ENCODE peak calls at places on chromosomes 1 and 21, in seven cellular contexts. N, S, C, P, K, U and E are unnamed samples.

GRCh38 chr1:101310484-101310883 is 73.7 kb downstream of the S1PR1 start:
- DNase-seq in N (no peak), S (no peak), C (no peak), P (peak; percentile 52), K (no peak), U (no peak), E (no peak)

GRCh38 chr1:117754061-117754969 is 148.5 kb downstream of the TENT5C start:
- DNase-seq in N (peak; percentile 56), S (peak; percentile 12), C (peak; percentile 16), P (peak; percentile 53), K (no peak), U (peak; percentile 19), E (peak; percentile 69)

GRCh38 chr1:229557913-229558414 is 543 bp downstream of the ABCB10 start:
- DNase-seq in N (peak; percentile 69), S (peak; percentile 2), C (peak; percentile 66), P (peak; percentile 50), K (no peak), U (no peak), E (no peak)

GRCh38 chr21:42594616-42595280 is 58.7 kb upstream of the PDE9A start:
- DNase-seq in N (no peak), S (no peak), C (no peak), P (no peak), K (no peak), U (no peak), E (no peak)

GRCh38 chr1:206905295-206906164 is 8.3 kb downstream of the IL24 start:
- DNase-seq in N (no peak), S (no peak), C (no peak), P (no peak), K (no peak), U (no peak), E (no peak)

GRCh38 chr1:54331843-54332688 is 74.1 kb downstream of the SSBP3 start:
- DNase-seq in N (no peak), S (no peak), C (no peak), P (no peak), K (no peak), U (no peak), E (no peak)

GRCh38 chr1:209387969-209388329 is 195.6 kb upstream of the CAMK1G start:
- DNase-seq in N (no peak), S (no peak), C (no peak), P (no peak), K (no peak), U (no peak), E (no peak)

GRCh38 chr1:208951908-208952307 is 631.6 kb upstream of the CAMK1G start:
- DNase-seq in N (no peak), S (no peak), C (no peak), P (peak; percentile 91), K (no peak), U (no peak), E (no peak)

GRCh38 chr1:207798847-207799246 is 47.0 kb downstream of the CD46 start:
- DNase-seq in N (no peak), S (no peak), C (no peak), P (no peak), K (no peak), U (no peak), E (no peak)

GRCh38 chr1:44693159-44693558 is 18.6 kb downstream of the ARMH1 start:
- DNase-seq in N (no peak), S (no peak), C (no peak), P (no peak), K (no peak), U (no peak), E (no peak)

GRCh38 chr1:203378529-203379271 is 27.8 kb upstream of the FMOD start:
- DNase-seq in N (no peak), S (no peak), C (no peak), P (no peak), K (no peak), U (no peak), E (no peak)

GRCh38 chr1:24805534-24806301 is 60.5 kb downstream of the CLIC4 start:
- DNase-seq in N (no peak), S (no peak), C (no peak), P (no peak), K (no peak), U (no peak), E (no peak)

GRCh38 chr1:33338495-33339211 is 17.8 kb upstream of the A3GALT2 start:
- DNase-seq in N (no peak), S (no peak), C (no peak), P (no peak), K (no peak), U (no peak), E (peak; percentile 83)

GRCh38 chr1:119544165-119544762 is 37.3 kb downstream of the HSD3B1 start:
- DNase-seq in N (no peak), S (no peak), C (no peak), P (no peak), K (no peak), U (no peak), E (no peak)

GRCh38 chr1:168092566-168093355 is 44.0 kb downstream of the GPR161 start:
- DNase-seq in N (no peak), S (no peak), C (no peak), P (peak; percentile 7), K (no peak), U (no peak), E (no peak)

GRCh38 chr1:52139817-52140540 is 1.9 kb upstream of the ZFYVE9 start:
- DNase-seq in N (no peak), S (peak; percentile 2), C (no peak), P (no peak), K (peak; percentile 30), U (peak; percentile 3), E (no peak)

GRCh38 chr1:75023005-75023404 is 111.2 kb upstream of the LHX8 start:
- DNase-seq in N (no peak), S (no peak), C (no peak), P (no peak), K (no peak), U (no peak), E (no peak)

GRCh38 chr1:54212872-54213271 is 12.9 kb downstream of the MRPL37 start:
- DNase-seq in N (no peak), S (no peak), C (no peak), P (no peak), K (no peak), U (no peak), E (no peak)

GRCh38 chr21:40757366-40757765 is 89.6 kb downstream of the DSCAM start:
- DNase-seq in N (no peak), S (no peak), C (no peak), P (no peak), K (no peak), U (no peak), E (no peak)

GRCh38 chr1:82628887-82629286 is 828.2 kb downstream of the ADGRL2 start:
- DNase-seq in N (peak; percentile 3), S (no peak), C (no peak), P (no peak), K (no peak), U (no peak), E (no peak)

GRCh38 chr1:235553063-235553675 is 48.9 kb upstream of the B3GALNT2 start:
- DNase-seq in N (no peak), S (no peak), C (no peak), P (no peak), K (no peak), U (no peak), E (no peak)

GRCh38 chr1:110850145-110850544 is 22.8 kb upstream of the CD53 start:
- DNase-seq in N (no peak), S (no peak), C (no peak), P (no peak), K (no peak), U (no peak), E (no peak)

GRCh38 chr1:94514095-94514727 is 27.3 kb downstream of the F3 start:
- DNase-seq in N (peak; percentile 25), S (no peak), C (no peak), P (no peak), K (no peak), U (no peak), E (peak; percentile 36)

GRCh38 chr1:33268927-33269610 is 12.8 kb downstream of the ZNF362 start:
- DNase-seq in N (no peak), S (no peak), C (no peak), P (no peak), K (no peak), U (no peak), E (no peak)

GRCh38 chr1:158022554-158023278 is 29.3 kb downstream of the KIRREL1 start:
- DNase-seq in N (no peak), S (no peak), C (no peak), P (no peak), K (no peak), U (no peak), E (no peak)

GRCh38 chr1:227736814-227737432 is 1.7 kb downstream of the SNAP47 start:
- DNase-seq in N (no peak), S (no peak), C (no peak), P (no peak), K (no peak), U (no peak), E (no peak)

GRCh38 chr1:70487910-70488665 is 77.0 kb downstream of the CTH start:
- DNase-seq in N (peak; percentile 8), S (no peak), C (no peak), P (peak; percentile 11), K (no peak), U (no peak), E (peak; percentile 74)

GRCh38 chr1:231107600-231108326 is 54.1 kb upstream of the TRIM67 start:
- DNase-seq in N (no peak), S (no peak), C (no peak), P (no peak), K (no peak), U (no peak), E (no peak)

GRCh38 chr1:88300864-88301263 is 383.2 kb upstream of the PKN2 start:
- DNase-seq in N (no peak), S (no peak), C (no peak), P (no peak), K (no peak), U (no peak), E (no peak)

GRCh38 chr1:27807385-27807784 is 23.2 kb upstream of the PPP1R8 start:
- DNase-seq in N (no peak), S (no peak), C (no peak), P (no peak), K (no peak), U (no peak), E (no peak)

GRCh38 chr1:229694053-229694693 is 68.1 kb downstream of the URB2 start:
- DNase-seq in N (no peak), S (no peak), C (peak; percentile 22), P (peak; percentile 82), K (peak; percentile 92), U (no peak), E (peak; percentile 49)

GRCh38 chr1:151862604-151863003 is 9.1 kb upstream of the THEM5 start:
- DNase-seq in N (peak; percentile 51), S (no peak), C (no peak), P (no peak), K (no peak), U (no peak), E (no peak)

GRCh38 chr21:37364722-37365121 is 1.9 kb upstream of the DYRK1A start:
- DNase-seq in N (peak; percentile 40), S (no peak), C (no peak), P (no peak), K (no peak), U (no peak), E (no peak)

GRCh38 chr1:51072040-51072439 is 30.0 kb upstream of the C1orf185 start:
- DNase-seq in N (no peak), S (no peak), C (no peak), P (no peak), K (no peak), U (no peak), E (no peak)

GRCh38 chr21:41662761-41663160 is 104.1 kb downstream of the RIPK4 start:
- DNase-seq in N (no peak), S (no peak), C (no peak), P (no peak), K (no peak), U (no peak), E (no peak)

GRCh38 chr21:16624468-16625102 is 888.3 kb upstream of the CXADR start:
- DNase-seq in N (no peak), S (no peak), C (no peak), P (peak; percentile 82), K (no peak), U (no peak), E (no peak)

GRCh38 chr1:203354246-203354645 is 3.3 kb upstream of the FMOD start:
- DNase-seq in N (no peak), S (no peak), C (no peak), P (no peak), K (no peak), U (no peak), E (no peak)

GRCh38 chr1:205528887-205529825 is 24.7 kb downstream of the CDK18 start:
- DNase-seq in N (peak; percentile 86), S (peak; percentile 47), C (peak; percentile 88), P (no peak), K (no peak), U (peak; percentile 70), E (peak; percentile 65)